ENCODE peak calls at places on chromosome 10, in ten cellular contexts. One of them, this sample, is unnamed.

GRCh38 chr10:9228770-9229169 is 1174.3 kb downstream of the GATA3 start:
- DNase-seq in AG04450: no peak
- DNase-seq in upper lobe of right lung: no peak
- DNase-seq in mucosa of descending colon: no peak
- DNase-seq in adrenal gland: no peak
- DNase-seq in mammary epithelial cell: peak; percentile 40
- DNase-seq in lower lobe of right lung: no peak
- DNase-seq in neuronal stem cell: no peak
- DNase-seq in cardiac muscle cell: no peak
- DNase-seq in fibroblast of lung: peak; percentile 47
- DNase-seq in this sample: no peak

GRCh38 chr10:44635181-44635580 is 250.3 kb upstream of the CXCL12 start:
- DNase-seq in mammary epithelial cell: no peak
- DNase-seq in neuronal stem cell: no peak
- DNase-seq in AG04450: no peak
- DNase-seq in adrenal gland: no peak
- DNase-seq in fibroblast of lung: no peak
- DNase-seq in lower lobe of right lung: no peak
- DNase-seq in mucosa of descending colon: no peak
- DNase-seq in upper lobe of right lung: no peak
- DNase-seq in cardiac muscle cell: no peak
- DNase-seq in this sample: no peak

GRCh38 chr10:129844191-129844590 is 119.9 kb downstream of the EBF3 start:
- DNase-seq in AG04450: no peak
- DNase-seq in mammary epithelial cell: no peak
- DNase-seq in mucosa of descending colon: no peak
- DNase-seq in upper lobe of right lung: no peak
- DNase-seq in fibroblast of lung: no peak
- DNase-seq in neuronal stem cell: no peak
- DNase-seq in adrenal gland: no peak
- DNase-seq in lower lobe of right lung: no peak
- DNase-seq in cardiac muscle cell: no peak
- DNase-seq in this sample: no peak

GRCh38 chr10:94112321-94112720 is 118.6 kb downstream of the PLCE1 start:
- DNase-seq in lower lobe of right lung: no peak
- DNase-seq in mammary epithelial cell: no peak
- DNase-seq in AG04450: no peak
- DNase-seq in neuronal stem cell: no peak
- DNase-seq in fibroblast of lung: no peak
- DNase-seq in upper lobe of right lung: no peak
- DNase-seq in cardiac muscle cell: no peak
- DNase-seq in adrenal gland: no peak
- DNase-seq in mucosa of descending colon: no peak
- DNase-seq in this sample: no peak

GRCh38 chr10:7579681-7580080 is 87.1 kb downstream of the ITIH5 start:
- DNase-seq in fibroblast of lung: no peak
- DNase-seq in neuronal stem cell: no peak
- DNase-seq in AG04450: no peak
- DNase-seq in mucosa of descending colon: no peak
- DNase-seq in lower lobe of right lung: no peak
- DNase-seq in cardiac muscle cell: no peak
- DNase-seq in adrenal gland: no peak
- DNase-seq in mammary epithelial cell: no peak
- DNase-seq in upper lobe of right lung: no peak
- DNase-seq in this sample: no peak

GRCh38 chr10:58576736-58577366 is 64.2 kb downstream of the BICC1 start:
- DNase-seq in AG04450: no peak
- DNase-seq in mammary epithelial cell: no peak
- DNase-seq in lower lobe of right lung: no peak
- DNase-seq in cardiac muscle cell: no peak
- DNase-seq in upper lobe of right lung: no peak
- DNase-seq in fibroblast of lung: no peak
- DNase-seq in neuronal stem cell: no peak
- DNase-seq in mucosa of descending colon: no peak
- DNase-seq in adrenal gland: no peak
- DNase-seq in this sample: no peak

GRCh38 chr10:5545778-5546710 is 21.3 kb downstream of the CALML3 start:
- DNase-seq in upper lobe of right lung: peak; percentile 79
- DNase-seq in AG04450: peak; percentile 85
- DNase-seq in mammary epithelial cell: peak; percentile 48
- DNase-seq in fibroblast of lung: peak; percentile 91
- DNase-seq in mucosa of descending colon: peak; percentile 68
- DNase-seq in cardiac muscle cell: no peak
- DNase-seq in neuronal stem cell: no peak
- DNase-seq in adrenal gland: no peak
- DNase-seq in lower lobe of right lung: peak; percentile 71
- DNase-seq in this sample: peak; percentile 54

GRCh38 chr10:132634241-132634946 is 96.8 kb downstream of the INPP5A start:
- DNase-seq in cardiac muscle cell: no peak
- DNase-seq in adrenal gland: no peak
- DNase-seq in fibroblast of lung: no peak
- DNase-seq in upper lobe of right lung: peak; percentile 45
- DNase-seq in mucosa of descending colon: peak; percentile 71
- DNase-seq in AG04450: no peak
- DNase-seq in neuronal stem cell: no peak
- DNase-seq in mammary epithelial cell: no peak
- DNase-seq in lower lobe of right lung: no peak
- DNase-seq in this sample: no peak

GRCh38 chr10:32295027-32295426 is 51.9 kb downstream of the EPC1 start:
- DNase-seq in adrenal gland: no peak
- DNase-seq in AG04450: no peak
- DNase-seq in fibroblast of lung: no peak
- DNase-seq in mucosa of descending colon: no peak
- DNase-seq in neuronal stem cell: no peak
- DNase-seq in upper lobe of right lung: no peak
- DNase-seq in lower lobe of right lung: no peak
- DNase-seq in cardiac muscle cell: peak; percentile 4
- DNase-seq in mammary epithelial cell: no peak
- DNase-seq in this sample: no peak

GRCh38 chr10:121241337-121241736 is 356.9 kb downstream of the FGFR2 start:
- DNase-seq in mammary epithelial cell: no peak
- DNase-seq in AG04450: no peak
- DNase-seq in upper lobe of right lung: no peak
- DNase-seq in adrenal gland: no peak
- DNase-seq in neuronal stem cell: no peak
- DNase-seq in mucosa of descending colon: no peak
- DNase-seq in lower lobe of right lung: no peak
- DNase-seq in cardiac muscle cell: no peak
- DNase-seq in fibroblast of lung: no peak
- DNase-seq in this sample: no peak

GRCh38 chr10:77513783-77514331 is 123.8 kb downstream of the KCNMA1 start:
- DNase-seq in AG04450: peak; percentile 58
- DNase-seq in adrenal gland: peak; percentile 76
- DNase-seq in fibroblast of lung: peak; percentile 95
- DNase-seq in upper lobe of right lung: no peak
- DNase-seq in mammary epithelial cell: peak; percentile 92
- DNase-seq in mucosa of descending colon: peak; percentile 29
- DNase-seq in lower lobe of right lung: no peak
- DNase-seq in neuronal stem cell: no peak
- DNase-seq in cardiac muscle cell: peak; percentile 36
- DNase-seq in this sample: no peak

GRCh38 chr10:37871143-37871542 is 13.7 kb upstream of the ZNF248 start:
- DNase-seq in fibroblast of lung: no peak
- DNase-seq in adrenal gland: no peak
- DNase-seq in AG04450: no peak
- DNase-seq in lower lobe of right lung: no peak
- DNase-seq in mammary epithelial cell: no peak
- DNase-seq in cardiac muscle cell: no peak
- DNase-seq in neuronal stem cell: no peak
- DNase-seq in upper lobe of right lung: no peak
- DNase-seq in mucosa of descending colon: no peak
- DNase-seq in this sample: no peak
- H3K9me3 ChIP-seq in fibroblast of lung: no peaks in the 10 kb centered on the region
- H3K9me3 ChIP-seq in adrenal gland: no peaks in the 10 kb centered on the region
- H3K9me3 ChIP-seq in AG04450: no peaks in the 10 kb centered on the region
- H3K9me3 ChIP-seq in lower lobe of right lung: no peaks in the 10 kb centered on the region
- H3K9me3 ChIP-seq in mammary epithelial cell: no peaks in the 10 kb centered on the region
- H3K9me3 ChIP-seq in cardiac muscle cell: no peaks in the 10 kb centered on the region
- H3K9me3 ChIP-seq in neuronal stem cell: no peaks in the 10 kb centered on the region
- H3K9me3 ChIP-seq in upper lobe of right lung: no peaks in the 10 kb centered on the region
- H3K9me3 ChIP-seq in mucosa of descending colon: no peaks in the 10 kb centered on the region
- H3K9me3 ChIP-seq in this sample: no peaks in the 10 kb centered on the region

DNA sequence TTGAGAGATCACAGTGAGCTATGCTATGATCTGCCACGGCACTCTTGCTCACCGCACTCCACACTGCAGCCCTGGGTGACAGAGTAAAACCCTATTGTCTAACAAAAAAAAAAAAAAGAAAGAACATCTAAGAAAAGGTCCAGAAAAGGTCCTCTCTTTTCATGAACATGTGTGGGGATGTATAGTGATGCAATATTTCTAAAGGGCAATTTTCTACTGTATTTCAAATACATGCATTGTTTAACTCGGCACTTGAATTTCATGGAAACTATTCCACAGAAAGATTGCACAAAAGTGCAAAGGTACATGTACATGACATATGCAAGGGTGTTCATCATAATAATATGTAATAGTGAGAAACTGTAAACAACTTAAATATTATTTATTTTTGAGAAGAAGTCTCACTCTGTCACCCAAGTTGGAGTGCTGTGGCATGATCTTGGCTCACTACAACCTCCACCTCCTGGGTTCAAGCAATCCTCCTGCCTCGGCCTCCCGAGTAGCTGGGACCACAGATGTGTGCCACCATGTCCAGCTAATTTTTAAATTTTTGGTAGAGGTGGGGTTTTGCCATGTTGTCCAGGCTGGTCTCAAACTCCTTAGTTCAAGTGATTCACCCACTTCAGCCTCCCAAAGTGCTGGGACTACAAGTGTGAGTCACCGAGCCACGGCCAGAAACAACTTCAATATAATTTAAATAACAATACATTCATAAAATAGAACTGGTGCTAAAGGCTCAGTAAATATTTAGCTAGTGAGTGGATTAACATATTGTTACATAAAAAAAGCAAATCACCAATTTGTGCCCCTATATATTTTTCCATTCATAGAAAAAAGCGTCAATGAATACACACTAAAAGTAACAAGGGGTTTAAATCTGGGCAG is 1.3 kb upstream of the PPRC1 start:
- DNase-seq in cardiac muscle cell: no peak
- DNase-seq in upper lobe of right lung: no peak
- DNase-seq in mammary epithelial cell: peak; percentile 57
- DNase-seq in neuronal stem cell: no peak
- DNase-seq in lower lobe of right lung: no peak
- DNase-seq in AG04450: no peak
- DNase-seq in mucosa of descending colon: no peak
- DNase-seq in adrenal gland: no peak
- DNase-seq in fibroblast of lung: peak; percentile 77
- DNase-seq in this sample: no peak
- H3K4me3 ChIP-seq in cardiac muscle cell: no peak overlapping the region
- H3K4me3 ChIP-seq in upper lobe of right lung: no peak overlapping the region
- H3K4me3 ChIP-seq in mammary epithelial cell: no peak overlapping the region
- H3K4me3 ChIP-seq in neuronal stem cell: no peak overlapping the region
- H3K4me3 ChIP-seq in lower lobe of right lung: no peak overlapping the region
- H3K4me3 ChIP-seq in AG04450: no peak overlapping the region
- H3K4me3 ChIP-seq in mucosa of descending colon: no peak overlapping the region
- H3K4me3 ChIP-seq in adrenal gland: no peak overlapping the region
- H3K4me3 ChIP-seq in fibroblast of lung: no peak overlapping the region
- H3K4me3 ChIP-seq in this sample: no peak overlapping the region

GRCh38 chr10:131427901-131428300 is 116.4 kb upstream of the TCERG1L start:
- DNase-seq in AG04450: no peak
- DNase-seq in lower lobe of right lung: no peak
- DNase-seq in cardiac muscle cell: no peak
- DNase-seq in neuronal stem cell: no peak
- DNase-seq in adrenal gland: no peak
- DNase-seq in mucosa of descending colon: no peak
- DNase-seq in fibroblast of lung: no peak
- DNase-seq in mammary epithelial cell: no peak
- DNase-seq in upper lobe of right lung: no peak
- DNase-seq in this sample: no peak

GRCh38 chr10:131426530-131426898 is 115.0 kb upstream of the TCERG1L start:
- DNase-seq in mucosa of descending colon: no peak
- DNase-seq in fibroblast of lung: no peak
- DNase-seq in cardiac muscle cell: no peak
- DNase-seq in AG04450: no peak
- DNase-seq in mammary epithelial cell: no peak
- DNase-seq in neuronal stem cell: no peak
- DNase-seq in adrenal gland: no peak
- DNase-seq in lower lobe of right lung: no peak
- DNase-seq in upper lobe of right lung: no peak
- DNase-seq in this sample: no peak

GRCh38 chr10:131425752-131426529 is 114.4 kb upstream of the TCERG1L start:
- DNase-seq in lower lobe of right lung: no peak
- DNase-seq in upper lobe of right lung: no peak
- DNase-seq in AG04450: no peak
- DNase-seq in mucosa of descending colon: no peak
- DNase-seq in adrenal gland: peak; percentile 79
- DNase-seq in fibroblast of lung: no peak
- DNase-seq in cardiac muscle cell: peak; percentile 3
- DNase-seq in neuronal stem cell: no peak
- DNase-seq in mammary epithelial cell: no peak
- DNase-seq in this sample: no peak

GRCh38 chr10:131429141-131429540 is 117.6 kb upstream of the TCERG1L start:
- DNase-seq in mucosa of descending colon: no peak
- DNase-seq in upper lobe of right lung: no peak
- DNase-seq in AG04450: no peak
- DNase-seq in lower lobe of right lung: no peak
- DNase-seq in neuronal stem cell: no peak
- DNase-seq in adrenal gland: no peak
- DNase-seq in mammary epithelial cell: no peak
- DNase-seq in fibroblast of lung: no peak
- DNase-seq in cardiac muscle cell: no peak
- DNase-seq in this sample: no peak

DNA sequence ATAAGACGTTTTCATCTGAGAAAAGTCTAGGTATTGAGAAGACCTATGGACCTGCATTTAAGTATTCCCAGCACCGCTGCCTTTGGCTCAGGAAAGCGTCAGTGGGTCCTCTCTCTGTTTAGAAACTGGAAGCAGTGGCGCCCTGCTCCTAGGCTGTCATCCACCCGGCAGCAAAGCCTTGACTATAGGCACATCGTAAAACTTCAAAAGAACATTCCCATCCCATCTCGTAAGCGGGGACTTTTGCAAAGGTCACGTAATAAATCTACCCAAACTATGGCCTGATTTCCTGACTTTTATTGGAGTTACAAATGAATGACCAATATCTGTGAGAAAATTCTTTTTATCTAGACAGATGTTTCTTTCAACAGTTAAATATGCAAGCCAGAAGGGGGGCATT is 115.7 kb upstream of the TCERG1L start:
- DNase-seq in upper lobe of right lung: no peak
- DNase-seq in neuronal stem cell: no peak
- DNase-seq in lower lobe of right lung: no peak
- DNase-seq in adrenal gland: no peak
- DNase-seq in mammary epithelial cell: no peak
- DNase-seq in fibroblast of lung: no peak
- DNase-seq in AG04450: no peak
- DNase-seq in mucosa of descending colon: no peak
- DNase-seq in cardiac muscle cell: no peak
- DNase-seq in this sample: no peak
- H3K9me3 ChIP-seq in upper lobe of right lung: no peaks in the 10 kb centered on the region
- H3K9me3 ChIP-seq in neuronal stem cell: no peaks in the 10 kb centered on the region
- H3K9me3 ChIP-seq in lower lobe of right lung: no peaks in the 10 kb centered on the region
- H3K9me3 ChIP-seq in adrenal gland: no peaks in the 10 kb centered on the region
- H3K9me3 ChIP-seq in mammary epithelial cell: peaks cover 41% of the 10 kb centered on the region
- H3K9me3 ChIP-seq in fibroblast of lung: no peaks in the 10 kb centered on the region
- H3K9me3 ChIP-seq in AG04450: peaks cover 80% of the 10 kb centered on the region
- H3K9me3 ChIP-seq in mucosa of descending colon: no peaks in the 10 kb centered on the region
- H3K9me3 ChIP-seq in cardiac muscle cell: no peaks in the 10 kb centered on the region
- H3K9me3 ChIP-seq in this sample: no peaks in the 10 kb centered on the region

GRCh38 chr10:114551310-114551972 is 106.6 kb downstream of the ABLIM1 start:
- DNase-seq in adrenal gland: peak; percentile 66
- DNase-seq in upper lobe of right lung: peak; percentile 78
- DNase-seq in lower lobe of right lung: peak; percentile 78
- DNase-seq in mammary epithelial cell: no peak
- DNase-seq in mucosa of descending colon: peak; percentile 91
- DNase-seq in cardiac muscle cell: no peak
- DNase-seq in AG04450: no peak
- DNase-seq in fibroblast of lung: peak; percentile 46
- DNase-seq in neuronal stem cell: no peak
- DNase-seq in this sample: peak; percentile 52
- H3K4me3 ChIP-seq in adrenal gland: no peak overlapping the region
- H3K4me3 ChIP-seq in upper lobe of right lung: peak overlapping the region; percentile 32
- H3K4me3 ChIP-seq in lower lobe of right lung: peak overlapping the region; percentile 31
- H3K4me3 ChIP-seq in mammary epithelial cell: no peak overlapping the region
- H3K4me3 ChIP-seq in mucosa of descending colon: no peak overlapping the region
- H3K4me3 ChIP-seq in cardiac muscle cell: no peak overlapping the region
- H3K4me3 ChIP-seq in AG04450: no peak overlapping the region
- H3K4me3 ChIP-seq in fibroblast of lung: no peak overlapping the region
- H3K4me3 ChIP-seq in neuronal stem cell: no peak overlapping the region
- H3K4me3 ChIP-seq in this sample: no peak overlapping the region

This sample was measured in tibial nerve.